ENCODE peak calls at places on chromosome 19, in six cellular contexts. E is hepatic stellate cell, X is GM12878, Q is C1 segment of cervical spinal cord, L is PC-3, Y is SW 1271. N is an unnamed sample.

GRCh38 chr19:33497151-33497777 is 24.3 kb downstream of the PEPD start:
- DNase-seq in E (no peak), L (no peak), X (no peak), Y (no peak), Q (no peak), N (no peak)

GRCh38 chr19:10812196-10812595 is 23.8 kb downstream of the TMED1 start:
- DNase-seq in L (no peak), Y (no peak), E (no peak), Q (no peak), X (no peak), N (no peak)

GRCh38 chr19:13918726-13919411 is 12.9 kb downstream of the CC2D1A start:
- DNase-seq in L (no peak), Y (no peak), Q (no peak), X (no peak), E (no peak), N (no peak)

GRCh38 chr19:33196446-33197193 is 2.5 kb downstream of the LRP3 start:
- DNase-seq in Q (no peak), E (no peak), L (no peak), X (no peak), Y (no peak), N (no peak)

GRCh38 chr19:48818234-48818823 is 7.5 kb upstream of the BCAT2 start:
- DNase-seq in E (no peak), Y (no peak), X (no peak), Q (no peak), L (no peak), N (no peak)

GRCh38 chr19:10835089-10835753 is 791 bp downstream of the TMED1 start:
- DNase-seq in X (no peak), Y (no peak), Q (no peak), L (peak; percentile 29), E (no peak), N (peak; percentile 21)

GRCh38 chr19:48613024-48613851 is 1.6 kb downstream of the FAM83E start:
- DNase-seq in X (no peak), Q (no peak), L (no peak), E (no peak), Y (no peak), N (no peak)

GRCh38 chr19:43525836-43526771 is 897 bp downstream of the ETHE1 start:
- DNase-seq in Y (no peak), X (no peak), L (peak; percentile 18), E (peak; percentile 64), Q (peak; percentile 26), N (peak; percentile 29)

GRCh38 chr19:17671906-17672305 is 16.2 kb downstream of the UNC13A start:
- DNase-seq in X (no peak), L (peak; percentile 68), E (no peak), Y (peak; percentile 68), Q (no peak), N (peak; percentile 38)

GRCh38 chr19:38381138-38381537 is 6.7 kb downstream of the GGN start:
- DNase-seq in Q (no peak), Y (no peak), E (no peak), X (no peak), L (no peak), N (no peak)

GRCh38 chr19:16202320-16203255 is 4.9 kb downstream of the AP1M1 start:
- DNase-seq in X (no peak), Y (no peak), L (no peak), E (no peak), Q (no peak), N (no peak)

GRCh38 chr19:12665646-12666304 is 767 bp downstream of the MAN2B1 start:
- DNase-seq in L (no peak), E (no peak), X (no peak), Q (no peak), Y (no peak), N (no peak)

GRCh38 chr19:1665565-1666047 is 13.2 kb upstream of the TCF3 start:
- DNase-seq in X (no peak), L (no peak), E (no peak), Q (no peak), Y (no peak), N (no peak)

GRCh38 chr19:19185853-19186728 is 5.9 kb downstream of the BORCS8 start:
- DNase-seq in X (no peak), Y (no peak), L (peak; percentile 57), Q (no peak), E (peak; percentile 66), N (peak; percentile 15)

GRCh38 chr19:27896091-27896490 is 1316.9 kb downstream of the UQCRFS1 start:
- DNase-seq in X (no peak), E (no peak), Y (no peak), Q (no peak), L (no peak), N (no peak)

GRCh38 chr19:37999309-38000213 is 92.6 kb downstream of the SIPA1L3 start:
- DNase-seq in Q (no peak), X (no peak), Y (peak; percentile 96), L (peak; percentile 96), E (peak; percentile 90), N (peak; percentile 89)

GRCh38 chr19:17337675-17338439 is 504 bp downstream of the GTPBP3 start:
- DNase-seq in X (no peak), Q (no peak), E (no peak), Y (peak; percentile 52), L (peak; percentile 37), N (no peak)

GRCh38 chr19:17289489-17289888 is 7.8 kb downstream of the ANKLE1 start:
- DNase-seq in Y (peak; percentile 10), X (no peak), Q (no peak), E (peak; percentile 99), L (peak; percentile 24), N (peak; percentile 74)

GRCh38 chr19:55230780-55231179 is 2.2 kb upstream of the TMEM86B start:
- DNase-seq in Q (no peak), Y (no peak), L (no peak), E (no peak), X (no peak), N (no peak)

GRCh38 chr19:16035601-16036297 is 40.5 kb upstream of the TPM4 start:
- DNase-seq in L (no peak), Q (no peak), Y (no peak), X (no peak), E (no peak), N (no peak)

GRCh38 chr19:3695124-3695733 is 5.0 kb downstream of the PIP5K1C start:
- DNase-seq in X (no peak), Y (no peak), L (no peak), E (no peak), Q (no peak), N (no peak)